ENCODE peak calls at places on chromosome 19, in eight cellular contexts. M, S, C, V, F, Z, R and W are unnamed samples.

GRCh38 chr19:58356971-58357797 is 3.9 kb upstream of the A1BG start:
- DNase-seq in M (no peak), S (no peak), C (no peak), V (no peak), F (no peak), Z (no peak), R (no peak), W (no peak)

GRCh38 chr19:33868821-33869412 is 72.2 kb downstream of the KCTD15 start:
- DNase-seq in M (peak; percentile 38), S (peak; percentile 50), C (no peak), V (no peak), F (peak; percentile 49), Z (peak; percentile 28), R (no peak), W (no peak)

GRCh38 chr19:15453906-15454305 is 4.2 kb upstream of the WIZ start:
- DNase-seq in M (no peak), S (no peak), C (no peak), V (no peak), F (no peak), Z (no peak), R (no peak), W (no peak)

GRCh38 chr19:44749994-44750393 is 1.5 kb downstream of the BCL3 start:
- DNase-seq in M (no peak), S (no peak), C (no peak), V (no peak), F (no peak), Z (no peak), R (no peak), W (no peak)

GRCh38 chr19:58568731-58569130 is 4.4 kb downstream of the MZF1 start:
- DNase-seq in M (no peak), S (no peak), C (no peak), V (no peak), F (no peak), Z (no peak), R (no peak), W (no peak)

GRCh38 chr19:39401549-39402416 is 4.9 kb upstream of the ZFP36 start:
- DNase-seq in M (no peak), S (peak; percentile 13), C (no peak), V (no peak), F (no peak), Z (peak; percentile 90), R (peak; percentile 61), W (no peak)

GRCh38 chr19:19677579-19677978 is 8.9 kb downstream of the ZNF101 start:
- DNase-seq in M (no peak), S (no peak), C (no peak), V (no peak), F (no peak), Z (no peak), R (no peak), W (no peak)

GRCh38 chr19:30224689-30225606 is 147.2 kb upstream of the ZNF536 start:
- DNase-seq in M (no peak), S (peak; percentile 64), C (no peak), V (no peak), F (peak; percentile 36), Z (no peak), R (no peak), W (no peak)